ENCODE peak calls at places on chromosomes 1 and 21, in seven cellular contexts. L is left lung, R is choroid plexus epithelial cell, J is uterus, E is heart right ventricle, Z is mucosa of descending colon, O is heart left ventricle. C is an unnamed sample.

GRCh38 chr1:15870421-15870820 is 22.9 kb downstream of the SPEN start:
- DNase-seq in E (no peak), L (no peak), J (no peak), Z (no peak), O (no peak), R (no peak), C (no peak)

GRCh38 chr1:89065077-89065868 is at the start of gene GBP1:
- DNase-seq in J (no peak), Z (no peak), O (no peak), L (no peak), E (peak), R (peak), C (peak)

GRCh38 chr1:191831572-191831971 is 326.7 kb upstream of the RGS18 start:
- DNase-seq in L (no peak), O (no peak), R (peak), Z (no peak), E (no peak), J (no peak), C (no peak)

GRCh38 chr1:8985915-8986813 is 40.1 kb downstream of the SLC2A7 start:
- DNase-seq in Z (peak), O (peak), L (peak), J (peak), R (peak), E (peak), C (peak)

GRCh38 chr1:54806931-54807611 is 5.9 kb upstream of the TTC22 start:
- DNase-seq in Z (peak), O (no peak), R (no peak), E (no peak), J (no peak), L (no peak), C (no peak)

GRCh38 chr21:25133939-25134338 is 473.3 kb downstream of the MRPL39 start:
- DNase-seq in E (no peak), O (no peak), L (no peak), Z (no peak), J (no peak), R (peak), C (no peak)

GRCh38 chr1:242146640-242147039 is 147.7 kb upstream of the MAP1LC3C start:
- DNase-seq in Z (no peak), R (no peak), E (no peak), J (no peak), L (no peak), O (no peak), C (no peak)

GRCh38 chr21:46538262-46538661 is 66.6 kb downstream of the S100B start:
- DNase-seq in J (no peak), L (no peak), R (no peak), Z (no peak), O (no peak), E (no peak), C (no peak)

GRCh38 chr1:68379085-68379478 is 70.7 kb downstream of the RPE65 start:
- DNase-seq in L (no peak), R (no peak), E (no peak), Z (no peak), O (no peak), J (no peak), C (no peak)

GRCh38 chr1:110086959-110087358 is 16.5 kb upstream of the ALX3 start:
- DNase-seq in E (no peak), Z (no peak), R (no peak), O (no peak), L (no peak), J (no peak), C (no peak)

GRCh38 chr1:234611799-234612351 is 1.9 kb upstream of the IRF2BP2 start:
- DNase-seq in J (peak), L (no peak), E (peak), O (peak), R (no peak), Z (peak), C (no peak)

GRCh38 chr1:58156124-58156468 is 390.4 kb downstream of the OMA1 start:
- DNase-seq in Z (no peak), L (no peak), J (no peak), R (no peak), O (no peak), E (no peak), C (no peak)

DNA sequence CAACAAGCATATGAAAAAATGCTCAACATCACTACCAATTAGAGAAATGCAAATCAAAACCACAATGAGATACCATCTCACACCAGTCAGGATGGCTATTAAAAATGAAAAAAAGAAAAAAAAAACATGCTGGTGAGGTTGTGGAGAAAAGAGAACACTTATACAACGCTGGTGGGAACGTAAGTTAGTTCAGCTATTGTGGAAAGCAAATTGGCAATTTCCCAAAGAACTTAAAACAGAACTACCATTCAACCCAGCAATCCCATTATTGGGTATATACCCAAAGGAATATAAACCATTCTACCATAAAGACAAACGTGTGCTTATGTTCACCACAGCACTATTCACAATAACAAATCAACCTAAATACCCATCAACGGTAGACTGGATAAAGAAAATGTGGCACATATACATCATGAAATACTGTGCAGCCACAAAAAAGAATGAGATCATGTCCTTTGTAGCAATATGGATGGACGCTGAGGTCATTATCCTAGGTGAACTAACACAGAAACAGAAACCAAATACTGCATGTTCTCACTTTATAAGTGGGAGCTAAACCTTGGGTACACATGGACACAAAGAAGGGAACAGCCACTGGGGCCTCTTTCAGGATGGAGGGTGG is 49.5 kb downstream of the LYST start:
- DNase-seq in E (no peak), O (no peak), R (no peak), Z (no peak), L (no peak), J (no peak), C (no peak)
- H3K4me3 ChIP-seq in E (no peak), O (no peak), R (no peak), Z (no peak), L (no peak), J (no peak), C (no peak)

GRCh38 chr1:209850342-209850979 is 22.7 kb downstream of the UTP25 start:
- DNase-seq in Z (peak), E (peak), J (no peak), O (peak), L (no peak), R (peak), C (no peak)
- TF ChIP-seq CTCF in Z (no peak), E (no peak), J (no peak), O (peak), L (no peak), R (peak), C (peak)

GRCh38 chr1:80448081-80448480 is 1352.7 kb upstream of the ADGRL2 start:
- DNase-seq in L (no peak), Z (no peak), R (peak), O (no peak), J (no peak), E (no peak), C (no peak)
- H3K4me3 ChIP-seq in L (no peak), Z (no peak), R (no peak), O (no peak), J (no peak), E (no peak), C (no peak)

GRCh38 chr1:202521886-202522285 is 173.4 kb downstream of the PPP1R12B start:
- DNase-seq in J (no peak), R (no peak), L (no peak), E (no peak), Z (no peak), O (no peak), C (no peak)

GRCh38 chr1:202516434-202516877 is 168.0 kb downstream of the PPP1R12B start:
- DNase-seq in R (no peak), J (no peak), L (no peak), Z (no peak), O (no peak), E (no peak), C (no peak)
- TF ChIP-seq CTCF in R (no peak), J (no peak), L (no peak), Z (no peak), O (no peak), E (no peak), C (no peak)

GRCh38 chr1:206922524-206922923 is 783 bp upstream of the FCMR start:
- DNase-seq in O (no peak), L (no peak), Z (no peak), R (no peak), J (no peak), E (no peak), C (no peak)

GRCh38 chr1:206923009-206923960 is 1.5 kb upstream of the FCMR start:
- DNase-seq in L (no peak), O (peak), E (no peak), J (no peak), Z (peak), R (no peak), C (no peak)

GRCh38 chr1:206924549-206925115 is 2.9 kb upstream of the FCMR start:
- DNase-seq in E (no peak), R (no peak), J (no peak), L (no peak), O (no peak), Z (no peak), C (no peak)

GRCh38 chr1:206923961-206924548 is 2.3 kb upstream of the FCMR start:
- DNase-seq in E (no peak), L (no peak), O (no peak), J (no peak), Z (no peak), R (no peak), C (no peak)

GRCh38 chr1:206921772-206922265 is at the start of gene FCMR:
- DNase-seq in Z (no peak), R (peak), O (peak), L (no peak), J (no peak), E (peak), C (no peak)
- H3K4me3 ChIP-seq in Z (no peak), R (no peak), O (no peak), L (no peak), J (no peak), E (no peak), C (no peak)

GRCh38 chr1:45746922-45747321 is 3.5 kb downstream of the IPP start:
- DNase-seq in Z (no peak), L (no peak), R (no peak), E (no peak), O (no peak), J (no peak), C (no peak)

GRCh38 chr1:45752441-45753052 is 2.1 kb upstream of the IPP start:
- DNase-seq in Z (no peak), O (no peak), J (no peak), R (peak), E (no peak), L (no peak), C (no peak)

GRCh38 chr1:45752014-45752413 is 1.6 kb upstream of the IPP start:
- DNase-seq in J (no peak), L (no peak), Z (no peak), R (no peak), O (no peak), E (no peak), C (no peak)

GRCh38 chr1:45753248-45754037 is 3.0 kb upstream of the IPP start:
- DNase-seq in O (no peak), R (no peak), J (no peak), Z (no peak), E (no peak), L (no peak), C (no peak)

GRCh38 chr1:45750298-45751038 is at the start of gene IPP:
- DNase-seq in J (peak), E (peak), O (peak), L (peak), R (peak), Z (peak), C (peak)
- TF ChIP-seq CTCF in J (peak), E (no peak), O (peak), L (no peak), R (peak), Z (no peak), C (no peak)

DNA sequence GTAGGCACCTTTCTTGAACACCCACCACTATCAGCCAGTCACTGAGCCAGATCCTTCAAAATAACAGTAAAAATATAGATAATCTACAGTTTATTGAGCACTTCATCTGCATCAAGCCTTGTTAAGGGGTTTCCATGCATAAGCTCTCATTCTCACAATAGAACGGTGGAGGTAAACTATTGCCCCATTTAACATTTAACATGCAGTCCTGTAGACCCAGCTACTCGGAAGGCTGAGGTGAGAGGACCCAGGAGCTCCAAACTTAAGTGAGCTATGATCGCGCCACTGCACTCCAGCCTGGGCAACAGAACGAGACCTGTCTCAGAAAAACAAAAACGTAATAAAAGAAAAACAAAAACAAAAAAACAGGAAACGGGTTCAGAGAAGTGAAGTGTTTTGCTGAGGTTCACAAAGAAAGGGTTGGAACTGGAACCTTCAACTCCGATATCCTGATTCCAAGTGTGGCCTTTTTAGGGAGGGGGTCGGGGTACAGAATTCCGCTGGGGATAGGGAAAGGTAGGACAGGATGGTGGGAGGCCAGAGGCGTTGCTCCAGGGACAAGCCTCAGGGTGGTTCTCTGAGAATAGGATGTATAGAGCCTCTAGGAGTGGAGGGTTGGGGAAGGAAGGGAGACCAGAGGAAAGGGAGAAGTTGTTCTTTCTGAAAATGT is 11.6 kb upstream of the SESN2 start:
- DNase-seq in Z (no peak), J (no peak), R (no peak), L (no peak), E (no peak), O (no peak), C (no peak)
- H3K4me3 ChIP-seq in Z (no peak), J (peak), R (peak), L (no peak), E (peak), O (no peak), C (peak)

GRCh38 chr21:34129039-34129891 is 55.9 kb downstream of the MRPS6 start:
- DNase-seq in E (peak), J (peak), R (peak), L (no peak), O (peak), Z (no peak), C (peak)
- TF ChIP-seq CTCF in E (peak), J (peak), R (peak), L (no peak), O (peak), Z (no peak), C (peak)

C was measured in kidney epithelial cell.